ENCODE peak calls at places on chromosomes 12 and 14, in five cellular contexts. V is fibroblast of lung, S is uterus, E is neural progenitor cell, Y is sigmoid colon. J is an unnamed sample.

GRCh38 chr12:125434936-125435443 is 369.8 kb downstream of the AACS start:
- DNase-seq in V (no peak), S (no peak), E (no peak), Y (no peak), J (no peak)

GRCh38 chr12:26940820-26941219 is 2.5 kb downstream of the FGFR1OP2 start:
- DNase-seq in V (peak), S (no peak), E (no peak), Y (no peak), J (no peak)

GRCh38 chr12:128572311-128572810 is 251.4 kb downstream of the SLC15A4 start:
- DNase-seq in V (no peak), S (no peak), E (no peak), Y (no peak), J (no peak)

GRCh38 chr14:98181768-98182167 is 1090.2 kb downstream of the BCL11B start:
- DNase-seq in V (no peak), S (no peak), E (no peak), Y (no peak), J (no peak)

GRCh38 chr12:58629376-58629775 is 290.9 kb downstream of the LRIG3 start:
- DNase-seq in V (peak), S (no peak), E (no peak), Y (no peak), J (no peak)

GRCh38 chr14:64117671-64118402 is 176.3 kb downstream of the ESR2 start:
- DNase-seq in V (peak), S (no peak), E (no peak), Y (no peak), J (no peak)

GRCh38 chr14:21913759-21914158 is 240.1 kb upstream of the OR4E1 start:
- DNase-seq in V (peak), S (no peak), E (peak), Y (no peak), J (no peak)

GRCh38 chr14:104567957-104568225 is 11.7 kb upstream of the C14orf180 start:
- DNase-seq in V (no peak), S (no peak), E (no peak), Y (no peak), J (no peak)

GRCh38 chr14:94227029-94227428 is 52.9 kb downstream of the PPP4R4 start:
- DNase-seq in V (no peak), S (no peak), E (no peak), Y (no peak), J (no peak)

GRCh38 chr12:70724444-70724843 is 87.2 kb upstream of the PTPRB start:
- DNase-seq in V (no peak), S (no peak), E (peak), Y (no peak), J (no peak)

GRCh38 chr12:90801776-90802175 is 153.2 kb downstream of the CCER1 start:
- DNase-seq in V (peak), S (no peak), E (no peak), Y (no peak), J (no peak)

GRCh38 chr12:110776410-110776809 is 33.7 kb upstream of the PPP1CC start:
- DNase-seq in V (no peak), S (no peak), E (no peak), Y (no peak), J (no peak)

GRCh38 chr12:22562187-22563028 is 18.1 kb upstream of the C2CD5 start:
- DNase-seq in V (no peak), S (no peak), E (no peak), Y (no peak), J (no peak)

GRCh38 chr12:77115471-77115870 is 50.1 kb upstream of the E2F7 start:
- DNase-seq in V (peak), S (no peak), E (no peak), Y (no peak), J (no peak)

GRCh38 chr12:115380509-115381120 is 696.6 kb upstream of the TBX3 start:
- DNase-seq in V (peak), S (no peak), E (no peak), Y (no peak), J (no peak)

GRCh38 chr12:109264095-109264942 is 44.8 kb downstream of the FOXN4 start:
- DNase-seq in V (peak), S (peak), E (peak), Y (peak), J (no peak)

GRCh38 chr14:73474952-73475351 is 15.8 kb upstream of the RIOX1 start:
- DNase-seq in V (no peak), S (no peak), E (no peak), Y (no peak), J (no peak)

GRCh38 chr14:23181453-23181852 is 2.0 kb downstream of the SLC7A8 start:
- DNase-seq in V (no peak), S (no peak), E (no peak), Y (no peak), J (no peak)

GRCh38 chr14:60092516-60092915 is 793 bp downstream of the PCNX4 start:
- DNase-seq in V (peak), S (no peak), E (peak), Y (no peak), J (no peak)

GRCh38 chr14:52188381-52188780 is 79.1 kb upstream of the PTGDR start:
- DNase-seq in V (no peak), S (no peak), E (no peak), Y (no peak), J (no peak)

GRCh38 chr12:84785951-84786350 is 126.6 kb downstream of the SLC6A15 start:
- DNase-seq in V (peak), S (no peak), E (no peak), Y (no peak), J (no peak)

GRCh38 chr12:94047781-94048567 is 100.4 kb upstream of the PLXNC1 start:
- DNase-seq in V (no peak), S (no peak), E (no peak), Y (no peak), J (no peak)

GRCh38 chr12:46825526-46826414 is at the start of gene SLC38A4:
- DNase-seq in V (peak), S (peak), E (peak), Y (no peak), J (no peak)